ENCODE peak calls at places on chromosomes 3 and 15, in four cellular contexts. P, S, F and B are unnamed samples.

GRCh38 chr15:69812881-69813280 is 284.8 kb downstream of the TLE3 start:
- DNase-seq in P (no peak), S (no peak), F (no peak), B (no peak)

GRCh38 chr3:146503459-146504202 is 34.3 kb upstream of the PLSCR2 start:
- DNase-seq in S (peak; percentile 92), P (no peak), F (no peak), B (peak; percentile 46)

GRCh38 chr3:72848703-72849081 is 447 bp upstream of the SHQ1 start:
- DNase-seq in S (no peak), P (no peak), F (no peak), B (no peak)

GRCh38 chr3:96449803-96450202 is 364.6 kb upstream of the EPHA6 start:
- DNase-seq in P (no peak), S (no peak), F (no peak), B (no peak)

GRCh38 chr3:48561045-48561736 is 2.4 kb downstream of the UCN2 start:
- DNase-seq in S (no peak), F (peak; percentile 74), P (peak; percentile 77), B (peak; percentile 72)

GRCh38 chr3:141103067-141103466 is 51.9 kb downstream of the SPSB4 start:
- DNase-seq in S (no peak), F (no peak), P (no peak), B (no peak)

GRCh38 chr3:67646586-67647234 is 7.7 kb downstream of the SUCLG2 start:
- DNase-seq in P (no peak), S (no peak), F (no peak), B (no peak)

GRCh38 chr3:12158387-12159226 is at the start of gene TIMP4:
- DNase-seq in S (no peak), P (peak; percentile 41), F (peak; percentile 72), B (no peak)

GRCh38 chr15:71756574-71757352 is 53.6 kb upstream of the NR2E3 start:
- DNase-seq in S (no peak), P (no peak), F (no peak), B (no peak)

GRCh38 chr3:52809149-52809548 is 14.6 kb downstream of the ITIH3 start:
- DNase-seq in P (no peak), S (no peak), F (no peak), B (no peak)

GRCh38 chr3:134839990-134840389 is 44.9 kb downstream of the EPHB1 start:
- DNase-seq in F (no peak), P (no peak), S (no peak), B (no peak)

GRCh38 chr3:29582310-29582709 is 301.4 kb downstream of the RBMS3 start:
- DNase-seq in P (no peak), S (no peak), F (no peak), B (no peak)

GRCh38 chr3:74079961-74080562 is 455.3 kb upstream of the PDZRN3 start:
- DNase-seq in S (no peak), P (no peak), F (no peak), B (no peak)

GRCh38 chr3:120350431-120350941 is 1.3 kb upstream of the LRRC58 start:
- DNase-seq in F (peak; percentile 39), S (peak; percentile 35), P (peak; percentile 56), B (no peak)

GRCh38 chr3:99366663-99367429 is 271.5 kb upstream of the COL8A1 start:
- DNase-seq in S (no peak), P (no peak), F (no peak), B (no peak)

GRCh38 chr15:31435891-31436628 is 109.4 kb downstream of the KLF13 start:
- DNase-seq in P (no peak), S (no peak), F (no peak), B (no peak)

GRCh38 chr3:132788299-132788698 is 66.1 kb upstream of the NPHP3 start:
- DNase-seq in P (no peak), F (no peak), S (peak; percentile 53), B (no peak)

GRCh38 chr3:43366466-43366865 is 80.1 kb downstream of the SNRK start:
- DNase-seq in P (no peak), F (no peak), S (no peak), B (no peak)

GRCh38 chr3:63824309-63824708 is 5.2 kb downstream of the C3orf49 start:
- DNase-seq in F (no peak), P (no peak), S (peak; percentile 96), B (no peak)

GRCh38 chr3:146682176-146682575 is 77.0 kb upstream of the PLSCR5 start:
- DNase-seq in S (no peak), F (no peak), P (no peak), B (no peak)

GRCh38 chr3:126136428-126137220 is 43.8 kb downstream of the ALDH1L1 start:
- DNase-seq in F (no peak), S (no peak), P (peak; percentile 8), B (peak; percentile 19)

GRCh38 chr3:194123735-194124134 is 12.2 kb upstream of the HES1 start:
- DNase-seq in S (no peak), F (no peak), P (no peak), B (no peak)

GRCh38 chr3:184081116-184081830 is 15.6 kb upstream of the HTR3E start:
- DNase-seq in S (no peak), F (no peak), P (no peak), B (no peak)

GRCh38 chr15:40925863-40926658 is 3.1 kb upstream of the DLL4 start:
- DNase-seq in P (no peak), S (no peak), F (peak; percentile 79), B (peak; percentile 80)

GRCh38 chr3:34683851-34684250 is 885.4 kb downstream of the PDCD6IP start:
- DNase-seq in P (no peak), S (peak; percentile 34), F (no peak), B (no peak)

GRCh38 chr3:22263042-22263441 is 512.0 kb upstream of the ZNF385D start:
- DNase-seq in P (no peak), F (no peak), S (peak; percentile 59), B (no peak)

GRCh38 chr3:176987901-176988300 is 209.4 kb downstream of the TBL1XR1 start:
- DNase-seq in F (no peak), S (no peak), P (no peak), B (peak; percentile 42)

GRCh38 chr3:72745146-72745976 is 102.9 kb downstream of the SHQ1 start:
- DNase-seq in P (no peak), F (no peak), S (no peak), B (no peak)

GRCh38 chr3:7112523-7113056 is 251.7 kb downstream of the GRM7 start:
- DNase-seq in S (no peak), P (no peak), F (no peak), B (no peak)

GRCh38 chr3:132038198-132038825 is 3.5 kb upstream of the CPNE4 start:
- DNase-seq in P (no peak), S (peak; percentile 49), F (no peak), B (no peak)

GRCh38 chr3:124498891-124499290 is 231.4 kb upstream of the UMPS start:
- DNase-seq in S (peak; percentile 13), F (no peak), P (no peak), B (no peak)

GRCh38 chr3:127059032-127059560 is 76.2 kb downstream of the PLXNA1 start:
- DNase-seq in F (no peak), S (no peak), P (no peak), B (no peak)

GRCh38 chr15:88509321-88509720 is 37.2 kb downstream of the DET1 start:
- DNase-seq in F (no peak), P (no peak), S (no peak), B (no peak)

GRCh38 chr3:143808999-143809700 is 39.1 kb downstream of the SLC9A9 start:
- DNase-seq in P (no peak), S (no peak), F (no peak), B (no peak)

GRCh38 chr3:24773798-24774197 is 279.1 kb upstream of the THRB start:
- DNase-seq in F (no peak), S (peak; percentile 52), P (peak; percentile 14), B (peak; percentile 63)

GRCh38 chr15:52466716-52467115 is 62.0 kb downstream of the MYO5A start:
- DNase-seq in P (no peak), F (no peak), S (no peak), B (no peak)
- H3K27ac ChIP-seq in P (no peak overlapping the region), F (no peak overlapping the region), S (no peak overlapping the region), B (no peak overlapping the region)

DNA sequence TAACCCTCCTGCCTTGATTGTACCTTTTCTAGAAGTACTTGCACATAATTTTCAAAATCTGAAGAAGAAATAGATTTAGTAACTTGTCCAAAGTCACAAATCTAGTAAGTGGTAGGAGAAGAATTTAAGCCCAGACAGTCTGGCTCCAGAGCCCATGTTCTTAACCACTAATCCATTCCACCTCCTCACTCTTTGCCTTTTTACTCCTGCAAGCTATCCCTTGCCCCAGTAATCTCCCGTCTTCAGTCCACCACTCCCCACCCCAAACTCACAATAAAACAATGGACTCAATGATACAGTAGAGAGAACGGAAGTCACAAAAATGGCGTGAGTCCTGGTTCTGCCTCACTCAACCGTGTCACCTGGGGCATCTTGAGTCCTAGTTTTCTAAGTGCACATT is 48.7 kb downstream of the SETMAR start:
- DNase-seq in F (no peak), P (no peak), S (no peak), B (no peak)
- H3K27ac ChIP-seq in F (no peak overlapping the region), P (no peak overlapping the region), S (no peak overlapping the region), B (peak overlapping the region; percentile 68)

GRCh38 chr15:55276324-55276723 is 13.3 kb downstream of the RAB27A start:
- DNase-seq in F (no peak), S (no peak), P (no peak), B (no peak)

GRCh38 chr15:55279746-55280351 is 9.8 kb downstream of the RAB27A start:
- DNase-seq in F (no peak), P (no peak), S (peak; percentile 84), B (no peak)

GRCh38 chr15:55277116-55277564 is 12.5 kb downstream of the RAB27A start:
- DNase-seq in F (no peak), P (no peak), S (no peak), B (no peak)

GRCh38 chr15:55279100-55279745 is 10.4 kb downstream of the RAB27A start:
- DNase-seq in S (no peak), P (no peak), F (no peak), B (no peak)

DNA sequence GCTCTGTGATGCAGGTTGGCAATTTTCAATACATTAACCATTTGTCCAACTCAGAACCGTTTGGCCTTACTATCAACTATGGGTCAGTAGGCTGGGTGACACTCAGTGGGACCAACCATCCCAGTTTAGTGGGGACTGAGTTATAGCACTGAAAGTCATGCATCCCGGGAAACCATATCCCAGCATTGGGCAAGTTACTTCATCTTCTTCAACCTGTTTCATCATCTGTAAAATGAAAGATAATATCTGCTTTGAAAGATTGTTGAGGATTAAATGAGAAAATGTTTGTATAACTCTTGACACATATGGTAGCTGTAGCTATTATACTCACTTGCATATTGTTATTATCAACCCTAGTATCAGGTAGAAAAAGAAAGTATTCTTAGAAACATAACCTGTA is 11.9 kb downstream of the RAB27A start:
- DNase-seq in F (no peak), P (no peak), S (no peak), B (no peak)
- H3K27ac ChIP-seq in F (no peak overlapping the region), P (no peak overlapping the region), S (no peak overlapping the region), B (peak overlapping the region; percentile 71)

DNA sequence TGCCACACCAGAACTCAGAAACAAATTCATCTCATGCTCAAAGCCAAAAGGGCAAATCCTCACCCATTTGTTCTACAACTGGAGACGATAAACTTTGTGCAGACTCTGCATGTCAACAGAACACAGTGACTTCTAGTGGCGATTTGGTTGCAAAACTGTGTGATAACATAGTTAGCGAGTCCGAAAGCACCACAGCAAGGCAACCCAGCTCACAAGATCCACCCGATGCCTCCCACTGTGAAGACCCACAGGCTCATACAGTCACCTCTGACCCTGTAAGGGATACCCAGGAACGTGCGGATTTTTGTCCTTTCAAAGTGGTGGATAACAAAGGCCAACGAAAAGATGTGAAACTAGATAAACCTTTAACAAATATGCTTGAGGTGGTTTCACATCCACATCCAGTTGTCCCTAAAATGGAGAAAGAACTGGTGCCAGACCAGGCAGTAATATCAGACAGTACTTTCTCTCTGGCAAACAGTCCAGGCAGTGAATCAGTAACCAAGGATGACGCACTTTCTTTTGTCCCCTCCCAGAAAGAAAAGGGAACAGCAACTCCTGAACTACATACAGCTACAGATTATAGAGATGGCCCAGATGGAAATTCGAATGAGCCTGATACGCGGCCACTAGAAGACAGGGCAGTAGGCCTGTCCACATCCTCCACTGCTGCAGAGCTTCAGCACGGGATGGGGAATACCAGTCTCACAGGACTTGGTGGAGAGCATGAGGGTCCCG is 199.7 kb downstream of the AKAP13 start:
- DNase-seq in S (no peak), P (no peak), F (no peak), B (no peak)
- H3K27ac ChIP-seq in S (no peak overlapping the region), P (no peak overlapping the region), F (peak overlapping the region; percentile 89), B (peak overlapping the region; percentile 89)